ENCODE peak calls at places on chromosomes 3 and 15, in eight cellular contexts. One of them, this sample, is unnamed.
A peak's percentile ranks its signal among the peaks of the same experiment; 100 is the strongest.

GRCh38 chr3:153357436-153357835 is 195.4 kb downstream of the RAP2B start:
- DNase-seq in activated T-cell treated with anti-CD3 and anti-CD28 coated beads for 1 hour: no peak
- DNase-seq in lower leg skin: no peak
- DNase-seq in activated T-helper 1 cell treated with anti-CD3 and anti-CD28 coated beads, Interleukin-12 subunit alpha, Interleukin-12 subunit beta, Interleukin-2, Interleukin-4 antibody, amounts not matched to agents 30 ng/mL and 10 ng/mL and 1 ng/mL, durations not matched to agents 14 hours and 24 hours and 36 hours: no peak
- DNase-seq in thoracic aorta: no peak
- DNase-seq in COR-L47: peak; percentile 76
- DNase-seq in posterior cingulate gyrus: no peak
- DNase-seq in HEK293T: no peak
- DNase-seq in this sample: no peak

GRCh38 chr3:186025161-186025560 is 83.7 kb downstream of the ETV5 start:
- DNase-seq in activated T-cell treated with anti-CD3 and anti-CD28 coated beads for 1 hour: no peak
- DNase-seq in lower leg skin: peak; percentile 85
- DNase-seq in activated T-helper 1 cell treated with anti-CD3 and anti-CD28 coated beads, Interleukin-12 subunit alpha, Interleukin-12 subunit beta, Interleukin-2, Interleukin-4 antibody, amounts not matched to agents 30 ng/mL and 10 ng/mL and 1 ng/mL, durations not matched to agents 14 hours and 24 hours and 36 hours: no peak
- DNase-seq in thoracic aorta: no peak
- DNase-seq in COR-L47: no peak
- DNase-seq in posterior cingulate gyrus: no peak
- DNase-seq in HEK293T: no peak
- DNase-seq in this sample: no peak

GRCh38 chr3:40458473-40458872 is 1.3 kb downstream of the RPL14 start:
- DNase-seq in activated T-cell treated with anti-CD3 and anti-CD28 coated beads for 1 hour: no peak
- DNase-seq in lower leg skin: no peak
- DNase-seq in activated T-helper 1 cell treated with anti-CD3 and anti-CD28 coated beads, Interleukin-12 subunit alpha, Interleukin-12 subunit beta, Interleukin-2, Interleukin-4 antibody, amounts not matched to agents 30 ng/mL and 10 ng/mL and 1 ng/mL, durations not matched to agents 14 hours and 24 hours and 36 hours: no peak
- DNase-seq in thoracic aorta: no peak
- DNase-seq in COR-L47: no peak
- DNase-seq in posterior cingulate gyrus: no peak
- DNase-seq in HEK293T: no peak
- DNase-seq in this sample: no peak

GRCh38 chr15:63389902-63390301 is 8.3 kb upstream of the CA12 start:
- DNase-seq in activated T-cell treated with anti-CD3 and anti-CD28 coated beads for 1 hour: no peak
- DNase-seq in lower leg skin: no peak
- DNase-seq in activated T-helper 1 cell treated with anti-CD3 and anti-CD28 coated beads, Interleukin-12 subunit alpha, Interleukin-12 subunit beta, Interleukin-2, Interleukin-4 antibody, amounts not matched to agents 30 ng/mL and 10 ng/mL and 1 ng/mL, durations not matched to agents 14 hours and 24 hours and 36 hours: no peak
- DNase-seq in thoracic aorta: no peak
- DNase-seq in COR-L47: peak; percentile 96
- DNase-seq in posterior cingulate gyrus: no peak
- DNase-seq in HEK293T: no peak
- DNase-seq in this sample: no peak

GRCh38 chr3:80994085-80994665 is 767.3 kb downstream of the GBE1 start:
- DNase-seq in activated T-cell treated with anti-CD3 and anti-CD28 coated beads for 1 hour: no peak
- DNase-seq in lower leg skin: no peak
- DNase-seq in activated T-helper 1 cell treated with anti-CD3 and anti-CD28 coated beads, Interleukin-12 subunit alpha, Interleukin-12 subunit beta, Interleukin-2, Interleukin-4 antibody, amounts not matched to agents 30 ng/mL and 10 ng/mL and 1 ng/mL, durations not matched to agents 14 hours and 24 hours and 36 hours: no peak
- DNase-seq in thoracic aorta: no peak
- DNase-seq in COR-L47: no peak
- DNase-seq in posterior cingulate gyrus: no peak
- DNase-seq in HEK293T: no peak
- DNase-seq in this sample: no peak

GRCh38 chr15:92633418-92633817 is 22.2 kb downstream of the FAM174B start:
- DNase-seq in activated T-cell treated with anti-CD3 and anti-CD28 coated beads for 1 hour: no peak
- DNase-seq in lower leg skin: peak; percentile 40
- DNase-seq in activated T-helper 1 cell treated with anti-CD3 and anti-CD28 coated beads, Interleukin-12 subunit alpha, Interleukin-12 subunit beta, Interleukin-2, Interleukin-4 antibody, amounts not matched to agents 30 ng/mL and 10 ng/mL and 1 ng/mL, durations not matched to agents 14 hours and 24 hours and 36 hours: no peak
- DNase-seq in thoracic aorta: no peak
- DNase-seq in COR-L47: no peak
- DNase-seq in posterior cingulate gyrus: no peak
- DNase-seq in HEK293T: no peak
- DNase-seq in this sample: no peak

GRCh38 chr3:50539887-50540286 is 27.7 kb downstream of the C3orf18 start:
- DNase-seq in activated T-cell treated with anti-CD3 and anti-CD28 coated beads for 1 hour: no peak
- DNase-seq in lower leg skin: peak; percentile 87
- DNase-seq in activated T-helper 1 cell treated with anti-CD3 and anti-CD28 coated beads, Interleukin-12 subunit alpha, Interleukin-12 subunit beta, Interleukin-2, Interleukin-4 antibody, amounts not matched to agents 30 ng/mL and 10 ng/mL and 1 ng/mL, durations not matched to agents 14 hours and 24 hours and 36 hours: no peak
- DNase-seq in thoracic aorta: no peak
- DNase-seq in COR-L47: no peak
- DNase-seq in posterior cingulate gyrus: no peak
- DNase-seq in HEK293T: no peak
- DNase-seq in this sample: no peak

GRCh38 chr3:65439641-65440040 is 599.1 kb downstream of the MAGI1 start:
- DNase-seq in activated T-cell treated with anti-CD3 and anti-CD28 coated beads for 1 hour: no peak
- DNase-seq in lower leg skin: no peak
- DNase-seq in activated T-helper 1 cell treated with anti-CD3 and anti-CD28 coated beads, Interleukin-12 subunit alpha, Interleukin-12 subunit beta, Interleukin-2, Interleukin-4 antibody, amounts not matched to agents 30 ng/mL and 10 ng/mL and 1 ng/mL, durations not matched to agents 14 hours and 24 hours and 36 hours: no peak
- DNase-seq in thoracic aorta: peak; percentile 7
- DNase-seq in COR-L47: peak; percentile 29
- DNase-seq in posterior cingulate gyrus: peak; percentile 41
- DNase-seq in HEK293T: peak; percentile 61
- DNase-seq in this sample: peak; percentile 55

GRCh38 chr15:90595760-90596155 is 66.0 kb downstream of the CRTC3 start:
- DNase-seq in activated T-cell treated with anti-CD3 and anti-CD28 coated beads for 1 hour: no peak
- DNase-seq in lower leg skin: peak; percentile 67
- DNase-seq in activated T-helper 1 cell treated with anti-CD3 and anti-CD28 coated beads, Interleukin-12 subunit alpha, Interleukin-12 subunit beta, Interleukin-2, Interleukin-4 antibody, amounts not matched to agents 30 ng/mL and 10 ng/mL and 1 ng/mL, durations not matched to agents 14 hours and 24 hours and 36 hours: no peak
- DNase-seq in thoracic aorta: no peak
- DNase-seq in COR-L47: no peak
- DNase-seq in posterior cingulate gyrus: no peak
- DNase-seq in HEK293T: no peak
- DNase-seq in this sample: no peak

GRCh38 chr3:51676102-51676640 is 5.1 kb downstream of the TEX264 start:
- DNase-seq in activated T-cell treated with anti-CD3 and anti-CD28 coated beads for 1 hour: no peak
- DNase-seq in lower leg skin: no peak
- DNase-seq in activated T-helper 1 cell treated with anti-CD3 and anti-CD28 coated beads, Interleukin-12 subunit alpha, Interleukin-12 subunit beta, Interleukin-2, Interleukin-4 antibody, amounts not matched to agents 30 ng/mL and 10 ng/mL and 1 ng/mL, durations not matched to agents 14 hours and 24 hours and 36 hours: no peak
- DNase-seq in thoracic aorta: no peak
- DNase-seq in COR-L47: no peak
- DNase-seq in posterior cingulate gyrus: no peak
- DNase-seq in HEK293T: no peak
- DNase-seq in this sample: no peak

GRCh38 chr3:142894493-142894892 is 5.6 kb upstream of the PCOLCE2 start:
- DNase-seq in activated T-cell treated with anti-CD3 and anti-CD28 coated beads for 1 hour: no peak
- DNase-seq in lower leg skin: no peak
- DNase-seq in activated T-helper 1 cell treated with anti-CD3 and anti-CD28 coated beads, Interleukin-12 subunit alpha, Interleukin-12 subunit beta, Interleukin-2, Interleukin-4 antibody, amounts not matched to agents 30 ng/mL and 10 ng/mL and 1 ng/mL, durations not matched to agents 14 hours and 24 hours and 36 hours: no peak
- DNase-seq in thoracic aorta: no peak
- DNase-seq in COR-L47: no peak
- DNase-seq in posterior cingulate gyrus: no peak
- DNase-seq in HEK293T: no peak
- DNase-seq in this sample: no peak

GRCh38 chr3:65829228-65829627 is 209.5 kb downstream of the MAGI1 start:
- DNase-seq in activated T-cell treated with anti-CD3 and anti-CD28 coated beads for 1 hour: no peak
- DNase-seq in lower leg skin: no peak
- DNase-seq in activated T-helper 1 cell treated with anti-CD3 and anti-CD28 coated beads, Interleukin-12 subunit alpha, Interleukin-12 subunit beta, Interleukin-2, Interleukin-4 antibody, amounts not matched to agents 30 ng/mL and 10 ng/mL and 1 ng/mL, durations not matched to agents 14 hours and 24 hours and 36 hours: no peak
- DNase-seq in thoracic aorta: no peak
- DNase-seq in COR-L47: no peak
- DNase-seq in posterior cingulate gyrus: no peak
- DNase-seq in HEK293T: no peak
- DNase-seq in this sample: no peak

GRCh38 chr3:19539488-19540395 is 391.4 kb downstream of the KCNH8 start:
- DNase-seq in activated T-cell treated with anti-CD3 and anti-CD28 coated beads for 1 hour: no peak
- DNase-seq in lower leg skin: no peak
- DNase-seq in activated T-helper 1 cell treated with anti-CD3 and anti-CD28 coated beads, Interleukin-12 subunit alpha, Interleukin-12 subunit beta, Interleukin-2, Interleukin-4 antibody, amounts not matched to agents 30 ng/mL and 10 ng/mL and 1 ng/mL, durations not matched to agents 14 hours and 24 hours and 36 hours: no peak
- DNase-seq in thoracic aorta: no peak
- DNase-seq in COR-L47: no peak
- DNase-seq in posterior cingulate gyrus: no peak
- DNase-seq in HEK293T: no peak
- DNase-seq in this sample: no peak